ENCODE peak calls at places on chromosomes 11 and 22, in five cellular contexts. F is A549, C is H1, Y is heart left ventricle, T is BE2C. V is an unnamed sample.

GRCh38 chr11:38266691-38267090 is 1668.7 kb upstream of the RAG2 start:
- DNase-seq in Y (no peak), F (no peak), T (no peak), C (no peak), V (no peak)

GRCh38 chr11:45102361-45102809 is 44.1 kb upstream of the PRDM11 start:
- DNase-seq in C (no peak), Y (no peak), T (no peak), F (no peak), V (no peak)

GRCh38 chr11:35116762-35117588 is 22.0 kb upstream of the CD44 start:
- DNase-seq in C (no peak), Y (peak), F (no peak), T (no peak), V (no peak)

GRCh38 chr11:112961751-112962747 is 829 bp downstream of the NCAM1 start:
- DNase-seq in F (no peak), C (no peak), Y (peak), T (peak), V (peak)

GRCh38 chr11:19349340-19350025 is 108.7 kb upstream of the E2F8 start:
- DNase-seq in F (no peak), C (no peak), Y (peak), T (no peak), V (no peak)

GRCh38 chr11:6397156-6397555 is 6.9 kb downstream of the SMPD1 start:
- DNase-seq in Y (no peak), T (no peak), C (no peak), F (no peak), V (no peak)

GRCh38 chr22:40009231-40009769 is 14.5 kb downstream of the FAM83F start:
- DNase-seq in F (no peak), T (no peak), Y (no peak), C (no peak), V (no peak)

GRCh38 chr11:86067230-86068137 is 1.4 kb downstream of the PICALM start:
- DNase-seq in C (no peak), T (no peak), Y (no peak), F (no peak), V (no peak)

GRCh38 chr11:96012086-96012824 is 88.3 kb upstream of the MTMR2 start:
- DNase-seq in F (peak), T (peak), Y (peak), C (no peak), V (no peak)

GRCh38 chr11:9095421-9095820 is 4.0 kb upstream of the SCUBE2 start:
- DNase-seq in F (no peak), T (no peak), C (no peak), Y (no peak), V (no peak)

GRCh38 chr11:92071660-92072059 is 153.0 kb upstream of the FAT3 start:
- DNase-seq in C (no peak), Y (no peak), T (no peak), F (no peak), V (no peak)

GRCh38 chr11:92070026-92070889 is 154.4 kb upstream of the FAT3 start:
- DNase-seq in Y (no peak), F (no peak), T (no peak), C (no peak), V (no peak)
- TF ChIP-seq CTCF in Y (no peak), F (no peak), T (peak), C (peak), V (peak)

DNA sequence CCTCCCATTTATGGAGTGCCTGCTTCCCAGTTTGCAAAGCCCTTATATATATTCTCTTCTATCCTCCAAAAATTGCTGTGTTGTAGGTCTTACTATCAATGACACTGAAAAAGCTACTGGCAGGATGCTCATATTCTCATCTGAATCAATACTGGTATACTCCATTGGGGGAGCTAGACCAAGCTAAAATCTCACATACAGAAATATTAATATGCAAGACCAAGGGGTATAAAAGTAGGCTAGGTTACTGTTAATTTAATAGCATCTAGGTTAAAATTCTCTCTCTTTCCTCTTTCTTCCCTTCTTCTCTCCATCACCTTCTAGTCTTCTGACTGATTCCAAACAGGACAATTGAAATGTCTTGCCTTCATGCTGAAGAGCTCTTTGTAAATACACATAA is 17.1 kb upstream of the BDNF start:
- DNase-seq in Y (no peak), C (no peak), T (no peak), F (peak), V (no peak)
- TF ChIP-seq CTCF in Y (no peak), C (peak), T (peak), F (peak), V (peak)

DNA sequence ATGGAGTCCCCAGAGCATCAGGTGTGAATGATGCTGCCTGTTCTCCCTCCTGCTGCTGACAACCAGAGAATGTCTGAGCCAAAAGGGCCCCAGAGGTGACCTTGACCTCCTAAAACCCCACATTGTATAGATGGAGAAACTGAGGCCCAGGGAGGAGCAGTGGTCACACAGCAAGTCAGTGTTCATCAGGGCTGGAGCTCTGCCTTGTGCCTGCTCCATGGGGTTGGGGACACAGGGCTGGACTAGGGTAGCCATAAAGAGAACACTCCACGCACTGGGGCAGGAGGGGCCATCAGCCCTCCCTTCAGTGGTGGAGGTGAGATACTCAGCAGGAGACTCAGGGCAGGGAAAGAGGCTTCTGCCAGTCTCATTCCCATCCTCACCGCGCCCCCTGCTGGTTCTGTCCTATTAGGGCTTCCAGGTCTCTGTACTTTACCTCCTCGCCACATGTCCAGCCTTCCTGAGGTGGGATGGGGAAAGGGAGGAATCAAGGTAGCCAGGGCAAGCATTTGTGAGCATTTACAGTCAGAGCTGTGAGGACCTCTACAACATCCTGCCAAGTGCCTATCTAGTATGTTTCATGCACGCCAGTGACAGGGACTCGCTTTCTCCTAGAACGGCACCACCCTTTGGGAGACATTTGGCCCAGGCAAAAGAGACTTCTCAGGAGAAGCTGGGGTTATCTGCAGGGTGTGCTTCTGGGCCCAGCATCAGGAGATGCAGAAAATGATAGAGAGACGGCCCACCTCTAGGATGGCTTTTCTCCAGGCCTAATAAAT is 43.2 kb downstream of the NEU3 start:
- DNase-seq in C (peak), T (peak), F (peak), Y (peak), V (peak)
- TF ChIP-seq CTCF in C (peak), T (peak), F (peak), Y (peak), V (peak)

GRCh38 chr11:116110802-116111201 is 606.6 kb upstream of the CADM1 start:
- DNase-seq in F (no peak), Y (no peak), C (no peak), T (no peak), V (no peak)
- TF ChIP-seq CTCF in F (no peak), Y (no peak), C (no peak), T (no peak), V (no peak)

GRCh38 chr11:2207773-2208621 is 36.4 kb upstream of the TH start:
- DNase-seq in F (no peak), T (no peak), C (no peak), Y (no peak), V (peak)

GRCh38 chr11:2209900-2210321 is 38.3 kb upstream of the TH start:
- DNase-seq in T (no peak), Y (no peak), C (no peak), F (no peak), V (no peak)

GRCh38 chr11:2207212-2207611 is 35.6 kb upstream of the TH start:
- DNase-seq in Y (no peak), T (no peak), F (no peak), C (no peak), V (peak)

GRCh38 chr11:2209370-2209801 is 37.8 kb upstream of the TH start:
- DNase-seq in T (no peak), C (no peak), F (no peak), Y (no peak), V (peak)

DNA sequence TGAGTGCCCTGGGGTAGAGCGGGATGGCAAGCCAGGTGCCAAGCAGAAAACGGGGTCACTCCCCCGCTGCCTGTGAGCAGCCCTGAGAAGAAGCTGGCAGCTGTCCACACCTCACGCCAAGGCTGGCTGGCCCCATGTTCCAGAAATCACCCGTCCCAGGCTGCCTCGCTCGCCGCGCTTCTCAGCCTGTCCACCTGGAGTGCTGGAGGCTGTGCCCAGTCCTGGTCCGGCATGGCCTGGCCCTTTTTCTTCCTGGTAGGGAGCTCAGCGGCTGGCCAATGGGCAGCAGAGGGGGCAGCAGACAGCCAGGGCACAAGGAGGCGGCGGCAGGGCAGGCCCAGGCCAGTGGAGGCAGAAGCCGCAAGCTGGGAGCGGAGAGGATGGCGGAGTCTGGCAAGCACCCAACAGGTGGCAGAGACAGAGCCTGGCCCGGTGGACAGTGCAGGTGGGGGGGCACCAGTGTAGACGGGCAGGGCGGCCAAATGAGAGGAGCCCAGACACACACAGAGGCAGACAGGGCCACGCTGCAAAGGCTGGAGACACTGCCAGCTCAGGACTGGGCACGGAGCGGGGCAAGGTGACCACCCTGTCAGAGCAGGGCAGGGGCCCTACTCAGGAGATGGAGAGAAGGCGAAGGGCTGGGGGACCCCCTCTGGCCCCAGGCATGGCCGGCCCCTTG is 37.2 kb upstream of the TH start:
- DNase-seq in F (no peak), C (no peak), Y (no peak), T (no peak), V (peak)
- TF ChIP-seq CTCF in F (no peak), C (peak), Y (no peak), T (no peak), V (peak)

GRCh38 chr11:12871788-12872321 is 137.3 kb upstream of the RASSF10 start:
- DNase-seq in F (no peak), T (peak), Y (no peak), C (no peak), V (no peak)

GRCh38 chr11:12865871-12866595 is 143.1 kb upstream of the RASSF10 start:
- DNase-seq in C (no peak), F (no peak), Y (no peak), T (no peak), V (no peak)

GRCh38 chr11:12871251-12871650 is 137.9 kb upstream of the RASSF10 start:
- DNase-seq in Y (no peak), T (no peak), F (no peak), C (no peak), V (no peak)

GRCh38 chr11:12867531-12867930 is 141.6 kb upstream of the RASSF10 start:
- DNase-seq in Y (no peak), T (no peak), C (no peak), F (no peak), V (no peak)

GRCh38 chr11:12868315-12869073 is 140.6 kb upstream of the RASSF10 start:
- DNase-seq in F (no peak), C (no peak), T (no peak), Y (no peak), V (no peak)
- TF ChIP-seq CTCF in F (peak), C (peak), T (peak), Y (no peak), V (peak)

DNA sequence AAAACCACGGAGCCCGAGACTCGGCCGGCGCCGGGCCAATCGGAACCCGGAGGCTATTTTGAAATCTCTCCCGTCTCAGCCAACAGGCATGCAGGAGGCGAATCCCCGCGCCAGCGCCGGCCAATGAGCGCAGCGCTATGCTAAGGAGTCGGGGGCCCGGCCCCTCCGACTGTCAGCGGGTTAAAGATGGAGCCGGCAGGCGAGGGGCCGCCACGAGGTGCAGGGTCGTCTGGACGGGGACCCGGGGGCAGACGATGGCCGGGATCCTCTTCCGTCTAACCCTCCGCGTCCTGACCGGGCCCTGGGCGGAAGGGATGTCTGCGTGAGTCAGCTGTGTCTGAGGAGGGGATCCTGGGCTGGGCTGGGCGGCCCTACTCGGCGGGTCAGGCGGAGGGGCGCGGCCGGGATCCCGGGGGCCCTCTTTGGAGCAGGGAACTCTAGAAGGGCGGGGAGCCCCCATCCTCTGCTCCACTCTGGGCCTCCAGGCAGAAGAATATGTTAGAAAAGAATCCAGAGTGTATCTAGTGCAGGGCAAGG is 10.0 kb downstream of the SDF2L1 start:
- DNase-seq in T (peak), F (peak), Y (peak), C (no peak), V (peak)
- TF ChIP-seq CTCF in T (no peak), F (no peak), Y (no peak), C (no peak), V (no peak)

DNA sequence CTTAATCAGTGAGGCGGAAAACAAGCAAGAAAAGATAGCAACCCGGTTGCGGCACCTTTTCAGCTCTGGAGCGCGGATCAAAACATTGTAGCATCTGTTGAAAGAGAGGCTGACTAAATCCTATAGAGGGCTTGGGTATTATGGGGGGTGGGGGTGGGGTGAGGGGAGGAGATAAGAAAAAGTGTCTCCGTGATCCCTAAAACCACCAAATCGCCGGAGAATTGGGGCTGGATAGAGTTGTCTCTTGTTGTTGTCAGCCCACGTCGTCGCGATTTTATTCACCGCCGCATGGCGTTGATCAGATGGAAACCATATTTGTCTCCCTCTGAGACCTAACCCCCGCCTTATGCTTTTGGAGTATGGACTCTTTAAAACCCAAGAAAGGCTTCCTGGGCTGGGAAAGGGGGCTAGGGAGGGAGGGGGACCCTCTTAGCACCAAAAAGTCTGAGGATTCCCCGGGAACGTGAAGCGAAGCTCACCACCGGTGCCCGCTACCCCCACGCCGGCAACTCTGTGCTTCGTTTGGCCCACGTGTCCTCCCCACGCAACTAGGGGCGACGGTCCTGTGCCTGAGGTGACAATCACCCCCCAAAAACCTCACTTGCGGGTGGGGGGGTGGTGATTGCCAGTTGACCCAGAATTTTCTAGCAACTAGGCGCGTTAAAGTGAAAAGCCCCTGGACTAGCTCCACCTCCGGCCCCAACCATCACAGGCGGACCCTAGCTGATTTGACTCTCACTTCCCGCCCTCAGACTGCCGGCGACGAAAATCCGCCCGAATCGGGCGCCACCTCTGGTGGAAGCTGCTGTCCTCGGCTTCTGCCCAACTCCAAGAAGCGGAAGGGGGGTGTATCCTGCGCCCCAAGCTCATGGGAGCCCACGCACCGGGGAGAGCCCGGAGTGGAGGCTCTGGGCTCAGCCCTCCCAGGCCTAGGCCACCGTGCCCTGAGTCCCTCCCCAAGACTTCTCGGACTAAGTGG is 12.8 kb downstream of the PAX6 start:
- DNase-seq in F (no peak), Y (no peak), C (no peak), T (no peak), V (no peak)
- TF ChIP-seq CTCF in F (no peak), Y (no peak), C (peak), T (no peak), V (peak)

V was measured in progenitor cell of endocrine pancreas.